ENCODE peak calls at places on chromosome X, in eight cellular contexts. M is A549, I is right lobe of liver, P is body of pancreas, V is spleen, L is ovary, C is H1, T is tibial nerve. G is an unnamed sample.

GRCh38 chrX:69152398-69152797 is 12.9 kb downstream of the PJA1 start:
- DNase-seq in M (no peak), I (peak), P (peak), V (peak), L (no peak), C (no peak), T (peak), G (no peak)

GRCh38 chrX:20515841-20516461 is 249.2 kb upstream of the RPS6KA3 start:
- DNase-seq in M (peak), I (no peak), P (no peak), V (no peak), L (no peak), C (no peak), T (no peak), G (no peak)

GRCh38 chrX:123993326-123993725 is 31.8 kb downstream of the STAG2 start:
- DNase-seq in M (no peak), I (no peak), P (no peak), V (no peak), L (no peak), C (no peak), T (no peak), G (no peak)

GRCh38 chrX:18955676-18956075 is 28.2 kb downstream of the PHKA2 start:
- DNase-seq in M (no peak), I (no peak), P (no peak), V (no peak), L (no peak), C (no peak), T (no peak), G (no peak)

GRCh38 chrX:151098996-151099395 is 77.4 kb upstream of the GPR50 start:
- DNase-seq in M (no peak), I (no peak), P (no peak), V (no peak), L (no peak), C (no peak), T (no peak), G (no peak)

GRCh38 chrX:140362861-140363260 is 142.0 kb downstream of the SOX3 start:
- DNase-seq in M (no peak), I (no peak), P (no peak), V (no peak), L (no peak), C (no peak), T (no peak), G (no peak)

GRCh38 chrX:14362731-14363130 is 166.6 kb upstream of the GLRA2 start:
- DNase-seq in M (no peak), I (no peak), P (no peak), V (no peak), L (no peak), C (no peak), T (no peak), G (no peak)

GRCh38 chrX:3550160-3550765 is 163.2 kb downstream of the PRKX start:
- DNase-seq in M (peak), I (no peak), P (peak), V (no peak), L (no peak), C (peak), T (no peak), G (no peak)

GRCh38 chrX:129600981-129601424 is 53.8 kb downstream of the APLN start:
- DNase-seq in M (peak), I (no peak), P (no peak), V (no peak), L (peak), C (no peak), T (no peak), G (no peak)

GRCh38 chrX:129690435-129690834 is 35.7 kb upstream of the APLN start:
- DNase-seq in M (no peak), I (no peak), P (no peak), V (no peak), L (no peak), C (no peak), T (peak), G (no peak)

GRCh38 chrX:130079824-130080406 is 30.4 kb downstream of the ELF4 start:
- DNase-seq in M (peak), I (no peak), P (peak), V (no peak), L (peak), C (no peak), T (peak), G (peak)

GRCh38 chrX:153972368-153973126 is at the start of gene TMEM187:
- DNase-seq in M (peak), I (peak), P (peak), V (peak), L (peak), C (peak), T (peak), G (peak)

GRCh38 chrX:66635360-66635759 is 3.5 kb downstream of the EDA2R start:
- DNase-seq in M (no peak), I (no peak), P (no peak), V (no peak), L (no peak), C (no peak), T (no peak), G (no peak)

GRCh38 chrX:87664381-87664780 is 146.8 kb downstream of the KLHL4 start:
- DNase-seq in M (peak), I (no peak), P (no peak), V (no peak), L (no peak), C (no peak), T (no peak), G (no peak)

GRCh38 chrX:152819271-152819670 is 11.3 kb downstream of the CETN2 start:
- DNase-seq in M (no peak), I (no peak), P (no peak), V (no peak), L (no peak), C (no peak), T (no peak), G (no peak)

GRCh38 chrX:20042221-20042620 is 51.4 kb upstream of the BCLAF3 start:
- DNase-seq in M (no peak), I (no peak), P (no peak), V (no peak), L (no peak), C (no peak), T (no peak), G (no peak)

GRCh38 chrX:35122756-35123155 is 180.2 kb downstream of the FAM47B start:
- DNase-seq in M (no peak), I (no peak), P (no peak), V (no peak), L (no peak), C (no peak), T (no peak), G (no peak)

GRCh38 chrX:13029831-13030771 is 14.3 kb downstream of the FAM9C start:
- DNase-seq in M (no peak), I (no peak), P (no peak), V (no peak), L (no peak), C (no peak), T (no peak), G (no peak)

GRCh38 chrX:30653415-30654131 is at the start of gene GK:
- DNase-seq in M (no peak), I (no peak), P (peak), V (peak), L (no peak), C (no peak), T (no peak), G (no peak)

GRCh38 chrX:30657542-30658238 is 4.5 kb downstream of the GK start:
- DNase-seq in M (no peak), I (no peak), P (no peak), V (no peak), L (no peak), C (no peak), T (no peak), G (no peak)

GRCh38 chrX:30649859-30650258 is 3.4 kb upstream of the GK start:
- DNase-seq in M (no peak), I (no peak), P (no peak), V (no peak), L (no peak), C (no peak), T (no peak), G (no peak)

GRCh38 chrX:30654989-30655607 is 1.9 kb downstream of the GK start:
- DNase-seq in M (no peak), I (no peak), P (no peak), V (no peak), L (no peak), C (no peak), T (no peak), G (no peak)

DNA sequence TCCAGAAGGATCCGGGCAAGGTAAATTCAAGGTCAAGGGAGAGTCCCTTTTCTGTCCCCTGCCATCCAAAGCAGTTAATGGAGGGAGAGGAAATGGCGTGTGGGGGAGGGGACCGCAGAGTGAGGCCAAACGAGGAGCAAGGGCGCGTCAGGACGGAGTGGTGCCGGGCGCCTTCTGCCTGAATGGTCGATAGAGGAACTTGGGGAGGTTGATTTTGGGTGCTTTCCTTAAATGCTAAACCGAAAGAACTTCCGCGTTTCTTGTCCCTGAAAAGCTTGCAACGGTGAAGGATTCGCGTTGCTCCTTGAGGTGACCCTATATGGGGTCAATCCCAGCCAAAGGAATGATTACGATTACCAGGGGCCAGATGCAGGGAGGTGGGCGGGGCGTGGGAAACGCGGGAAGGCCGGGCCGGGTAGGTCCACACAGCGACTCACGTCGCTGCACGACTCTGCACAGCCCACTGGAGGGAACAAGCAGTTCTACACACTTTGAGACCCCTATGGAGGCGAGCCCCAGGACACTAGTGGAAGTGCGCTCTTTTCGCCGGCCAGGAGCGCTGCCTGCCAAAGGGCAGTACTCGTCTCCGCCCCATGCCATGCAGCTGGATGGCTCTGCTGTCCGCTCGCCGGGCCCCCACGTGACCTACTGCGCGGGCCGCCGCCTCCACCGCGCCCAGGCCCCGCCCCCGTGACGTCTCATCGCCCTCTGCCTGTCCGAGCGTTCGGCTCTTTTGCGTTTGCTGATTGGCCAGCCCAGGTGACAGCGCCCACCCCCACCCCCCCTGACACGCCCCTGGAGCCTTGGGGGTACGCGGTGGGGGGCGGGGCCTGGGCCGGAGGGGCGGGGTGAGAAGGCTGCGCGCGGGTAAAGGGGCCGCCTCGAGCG is 452 bp upstream of the GK start:
- DNase-seq in M (peak), I (peak), P (peak), V (peak), L (peak), C (peak), T (peak), G (peak)
- TF ChIP-seq POLR2A in M (no peak), I (peak), P (no peak), V (no peak), L (no peak), C (no peak), T (peak), G (peak)

DNA sequence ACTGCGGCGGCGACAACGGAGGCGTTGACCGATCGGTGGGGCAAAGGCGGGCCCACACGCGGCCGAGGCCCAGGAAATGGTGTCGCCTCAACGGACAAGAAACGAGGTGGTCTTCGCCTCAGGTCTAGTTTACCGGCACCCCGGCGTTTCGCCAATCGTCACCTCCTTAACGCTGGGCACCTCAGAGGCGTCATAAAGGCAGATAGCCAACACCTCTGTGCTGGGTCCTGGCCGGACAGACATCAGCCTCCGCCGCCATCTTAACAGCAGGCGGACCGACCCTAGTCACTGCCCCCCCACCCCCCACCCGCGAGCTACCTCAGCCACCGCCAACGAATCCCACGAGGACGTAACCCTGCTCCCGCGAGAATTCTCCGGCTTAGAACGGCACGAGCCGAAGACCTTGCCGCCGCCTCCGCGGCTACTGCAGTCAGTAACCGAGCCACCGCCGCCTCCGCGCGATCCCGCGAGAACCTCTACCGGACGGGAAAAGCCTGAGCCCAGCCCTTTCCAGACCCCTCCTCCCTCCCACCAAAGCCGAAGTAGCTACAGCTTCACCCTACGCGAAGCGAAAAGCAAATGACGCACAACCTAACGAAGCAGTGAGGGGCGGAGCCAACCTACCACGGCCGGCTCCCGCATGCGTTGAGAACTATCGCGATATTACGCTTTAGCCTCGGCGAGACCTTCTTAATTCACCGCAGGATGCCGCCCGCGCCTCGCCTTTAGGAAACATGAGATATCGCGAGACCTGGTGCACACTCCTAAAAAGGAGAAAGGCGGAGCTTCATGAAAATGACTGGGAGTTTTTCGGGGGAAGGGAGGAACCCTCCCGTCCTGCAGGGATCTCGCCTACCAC is 2.7 kb downstream of the HUWE1 start:
- DNase-seq in M (peak), I (peak), P (peak), V (peak), L (peak), C (peak), T (peak), G (peak)
- TF ChIP-seq POLR2A in M (peak), I (peak), P (peak), V (no peak), L (peak), C (peak), T (peak), G (peak)

GRCh38 chrX:40143001-40143400 is 45.2 kb upstream of the BCOR start:
- DNase-seq in M (no peak), I (no peak), P (no peak), V (no peak), L (no peak), C (no peak), T (no peak), G (no peak)
- TF ChIP-seq POLR2A in M (no peak), I (no peak), P (no peak), V (no peak), L (no peak), C (no peak), T (no peak), G (no peak)

GRCh38 chrX:119238557-119238956 is 2.5 kb downstream of the PGRMC1 start:
- DNase-seq in M (no peak), I (no peak), P (no peak), V (no peak), L (no peak), C (no peak), T (no peak), G (no peak)

GRCh38 chrX:119237526-119238035 is 1.5 kb downstream of the PGRMC1 start:
- DNase-seq in M (no peak), I (no peak), P (no peak), V (no peak), L (no peak), C (no peak), T (no peak), G (no peak)

GRCh38 chrX:119234931-119235555 is 1.0 kb upstream of the PGRMC1 start:
- DNase-seq in M (no peak), I (no peak), P (no peak), V (no peak), L (no peak), C (no peak), T (peak), G (no peak)

GRCh38 chrX:119235872-119236598 is at the start of gene PGRMC1:
- DNase-seq in M (peak), I (peak), P (peak), V (peak), L (peak), C (peak), T (peak), G (peak)

DNA sequence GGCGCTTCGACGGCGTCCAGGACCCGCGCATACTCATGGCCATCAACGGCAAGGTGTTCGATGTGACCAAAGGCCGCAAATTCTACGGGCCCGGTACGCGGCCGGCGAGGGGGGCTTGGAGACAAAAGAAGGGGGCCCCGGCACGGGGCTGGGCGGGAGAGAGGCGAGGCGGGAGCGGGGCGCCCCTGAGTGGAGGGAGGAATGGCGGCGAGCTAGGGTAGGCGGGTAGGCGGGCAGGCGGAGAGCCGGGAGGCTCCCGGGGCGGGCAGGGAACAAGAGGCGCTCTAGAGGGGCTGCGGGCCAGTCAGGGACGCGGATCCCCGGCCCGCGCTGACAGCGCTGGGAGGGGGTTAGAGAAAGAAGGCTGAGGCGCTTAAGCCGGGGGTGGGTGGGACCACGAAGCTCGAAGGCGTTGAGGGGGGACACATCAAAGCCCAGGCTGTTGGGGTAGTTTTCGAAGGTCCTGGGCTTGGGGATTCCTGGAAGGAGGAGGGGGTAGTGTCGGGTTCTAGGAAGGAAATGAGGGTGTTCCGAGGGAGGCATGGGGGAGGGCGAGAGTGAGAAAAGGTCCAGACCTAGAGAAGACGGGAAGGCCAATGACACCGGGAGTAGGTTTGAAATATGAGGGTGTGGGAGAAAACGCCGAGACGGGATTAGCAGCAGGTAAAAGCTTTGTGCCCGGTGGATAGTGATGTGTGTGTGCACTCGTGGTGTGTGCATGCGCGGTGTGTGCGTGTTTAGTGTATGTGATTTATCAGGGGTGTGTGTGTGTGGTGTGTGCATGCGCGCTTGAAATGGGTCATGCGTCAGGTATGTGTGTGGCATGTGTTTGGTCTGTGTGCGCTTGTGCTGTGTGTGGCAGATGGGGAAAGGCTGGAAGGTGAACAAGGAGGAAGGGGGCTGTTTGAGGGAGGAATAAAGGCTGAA is 777 bp downstream of the PGRMC1 start:
- DNase-seq in M (no peak), I (peak), P (peak), V (peak), L (peak), C (peak), T (peak), G (no peak)
- TF ChIP-seq POLR2A in M (no peak), I (no peak), P (no peak), V (no peak), L (no peak), C (no peak), T (no peak), G (no peak)

DNA sequence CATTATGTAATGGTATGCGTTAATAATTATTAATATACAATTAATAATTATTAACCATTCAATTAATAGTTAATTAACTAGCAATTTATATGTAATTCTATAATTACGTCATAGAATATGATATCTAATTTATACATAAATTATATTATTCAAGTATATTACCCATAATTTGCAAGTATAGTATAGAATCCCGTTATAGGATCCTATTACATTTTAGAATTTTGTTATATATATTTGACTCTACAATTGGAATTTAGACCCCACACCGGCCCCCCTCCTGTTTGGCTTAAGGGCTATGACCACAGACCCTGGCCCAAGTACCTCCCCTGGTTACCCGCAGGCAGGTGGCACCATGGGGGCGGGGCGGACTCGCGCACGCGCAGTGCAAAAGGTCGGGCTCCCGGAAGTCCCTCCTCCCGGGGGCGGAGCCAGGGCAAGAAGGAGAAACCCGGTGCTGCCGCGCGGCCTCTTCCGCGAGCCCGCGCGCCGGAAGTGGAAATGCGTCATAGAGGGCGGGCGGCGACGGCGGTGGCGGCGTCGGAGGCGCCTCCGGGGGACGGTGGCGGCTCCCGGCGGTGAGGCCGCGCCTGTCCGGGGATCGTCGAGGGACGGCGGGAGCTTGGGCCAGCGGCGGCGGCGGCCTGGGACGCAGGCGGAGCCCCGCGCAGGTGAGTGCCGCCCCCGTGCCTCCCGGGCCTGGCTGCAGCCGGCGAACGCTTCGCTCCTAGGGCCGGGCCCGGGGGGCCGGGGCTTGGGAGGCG is at the start of gene AKAP17A:
- DNase-seq in M (peak), I (peak), P (peak), V (peak), L (peak), C (peak), T (peak), G (peak)
- TF ChIP-seq POLR2A in M (no peak), I (peak), P (peak), V (peak), L (peak), C (no peak), T (peak), G (peak)

DNA sequence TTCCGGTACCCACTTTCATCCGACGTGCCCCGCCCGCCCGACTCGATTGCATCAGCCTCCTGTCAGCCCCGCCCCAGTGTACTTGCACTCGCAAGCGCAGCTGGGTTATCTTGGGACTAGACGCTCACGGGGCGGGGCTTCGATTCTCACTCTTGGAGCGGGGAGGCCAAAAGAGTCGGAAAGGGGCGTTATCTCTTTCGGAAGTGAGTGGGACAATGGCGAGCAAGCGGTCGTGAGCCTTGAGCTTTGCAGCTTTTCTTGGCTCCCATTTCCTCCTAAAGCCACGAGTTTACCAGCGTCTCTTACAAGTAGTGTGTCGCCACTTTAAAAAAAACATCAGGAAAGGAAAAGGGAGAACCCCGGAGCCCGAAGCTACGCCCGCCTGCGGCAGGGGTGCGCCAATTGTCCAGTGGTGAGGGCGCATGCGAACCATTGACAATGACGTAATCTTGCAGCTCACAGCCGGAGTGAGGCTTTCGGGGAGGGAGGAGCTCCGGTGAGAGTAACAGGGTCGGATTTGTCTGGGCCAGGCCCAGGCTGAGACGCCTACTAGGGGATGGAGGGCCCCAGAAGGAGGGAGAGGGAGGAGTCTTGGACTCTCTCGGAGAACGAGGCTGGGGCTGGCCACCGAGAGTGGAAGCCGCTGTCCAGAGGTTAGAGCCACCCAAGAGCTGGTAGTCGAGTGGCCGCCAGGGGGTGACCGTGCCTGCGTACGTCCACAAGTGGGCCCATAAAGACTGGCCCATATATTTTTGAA is 109.5 kb downstream of the GNL3L start:
- DNase-seq in M (peak), I (peak), P (peak), V (peak), L (peak), C (peak), T (peak), G (peak)
- TF ChIP-seq POLR2A in M (peak), I (peak), P (peak), V (no peak), L (peak), C (peak), T (peak), G (peak)

G was measured in H54.